ENCODE peak calls at places on chromosomes 13 and 19, in ten cellular contexts. L is AML-193, D is AG08396, C is AG20443, Z is HFF-Myc, J is anterior cingulate cortex, U is Calu3, E is NCI-H1092, G is naive B cell, K is iris pigment epithelial cell. T is an unnamed sample.

GRCh38 chr19:39327990-39328705 is 7.5 kb upstream of the LRFN1 start:
- DNase-seq in C (peak; percentile 90), Z (no peak), J (no peak), E (peak; percentile 31), D (peak; percentile 89), U (peak; percentile 94), L (peak; percentile 35), G (peak; percentile 70), K (peak; percentile 54), T (peak; percentile 91)

GRCh38 chr19:42985588-42985987 is 40.7 kb downstream of the PSG11 start:
- DNase-seq in Z (no peak), C (peak; percentile 13), G (no peak), K (no peak), U (no peak), L (no peak), D (no peak), J (no peak), E (no peak), T (no peak)

GRCh38 chr13:107941345-107942029 is 273.8 kb downstream of the LIG4 start:
- DNase-seq in C (no peak), J (no peak), U (peak; percentile 7), E (no peak), G (no peak), Z (no peak), L (no peak), D (no peak), K (no peak), T (no peak)

GRCh38 chr19:2270157-2270571 is 11.8 kb downstream of the PEAK3 start:
- DNase-seq in Z (no peak), U (no peak), E (no peak), G (no peak), D (no peak), J (no peak), L (no peak), K (no peak), C (no peak), T (peak; percentile 49)

GRCh38 chr19:41641879-41642485 is 15.1 kb upstream of the CEACAM4 start:
- DNase-seq in J (no peak), D (peak; percentile 82), K (peak; percentile 39), G (peak; percentile 51), U (peak; percentile 88), E (peak; percentile 54), C (peak; percentile 86), L (peak; percentile 53), Z (peak; percentile 31), T (peak; percentile 33)

GRCh38 chr13:110713981-110714797 is 689 bp downstream of the ING1 start:
- DNase-seq in K (peak; percentile 61), G (peak; percentile 76), J (no peak), U (no peak), D (no peak), L (no peak), C (no peak), E (peak; percentile 50), Z (no peak), T (peak; percentile 74)

GRCh38 chr19:30719189-30719990 is 347.2 kb downstream of the ZNF536 start:
- DNase-seq in D (peak; percentile 77), J (no peak), C (peak; percentile 77), U (peak; percentile 38), G (no peak), Z (no peak), K (peak; percentile 14), E (no peak), L (no peak), T (peak; percentile 74)

GRCh38 chr19:10769533-10770491 is 51.9 kb downstream of the DNM2 start:
- DNase-seq in G (no peak), E (no peak), Z (no peak), L (no peak), D (no peak), C (peak; percentile 50), K (peak; percentile 38), J (no peak), U (no peak), T (peak; percentile 72)

GRCh38 chr13:100130930-100131511 is 42.1 kb downstream of the PCCA start:
- DNase-seq in L (no peak), D (no peak), K (no peak), Z (no peak), E (no peak), U (no peak), C (no peak), J (no peak), G (no peak), T (no peak)

GRCh38 chr13:103062079-103062478 is 4.1 kb downstream of the SLC10A2 start:
- DNase-seq in K (no peak), D (no peak), E (no peak), Z (no peak), C (no peak), U (no peak), J (no peak), L (no peak), G (no peak), T (no peak)

GRCh38 chr13:45392811-45393210 is 25.4 kb downstream of the SLC25A30 start:
- DNase-seq in G (no peak), K (no peak), E (no peak), C (no peak), J (no peak), D (no peak), U (no peak), L (no peak), Z (no peak), T (no peak)

GRCh38 chr13:55214851-55215345 is 1925.8 kb upstream of the PRR20A start:
- DNase-seq in Z (no peak), E (no peak), G (no peak), C (no peak), D (no peak), L (no peak), U (no peak), K (no peak), J (no peak), T (no peak)

GRCh38 chr13:26531751-26532150 is 25.7 kb upstream of the WASF3 start:
- DNase-seq in U (no peak), G (no peak), Z (no peak), K (no peak), L (no peak), D (no peak), C (no peak), E (peak; percentile 60), J (no peak), T (no peak)

GRCh38 chr13:94351292-94352000 is 128.0 kb downstream of the DCT start:
- DNase-seq in U (no peak), K (peak; percentile 79), C (peak; percentile 71), D (peak; percentile 53), Z (no peak), G (no peak), L (no peak), E (no peak), J (no peak), T (no peak)

GRCh38 chr19:19053508-19054314 is 10.1 kb upstream of the SLC25A42 start:
- DNase-seq in J (no peak), L (no peak), C (peak; percentile 68), G (peak; percentile 54), K (peak; percentile 34), D (peak; percentile 71), E (peak; percentile 13), Z (no peak), U (peak; percentile 56), T (peak; percentile 78)

GRCh38 chr13:44307255-44307654 is 66.4 kb upstream of the SERP2 start:
- DNase-seq in L (no peak), U (no peak), Z (no peak), E (no peak), C (no peak), J (no peak), D (no peak), K (no peak), G (no peak), T (no peak)

T was measured in hepatocyte.